ENCODE peak calls at places on chromosome 19, in five cellular contexts. F is PC-9, J is mucosa of descending colon, C is fibroblast of lung, S is AG04450. E is an unnamed sample.

GRCh38 chr19:54850930-54851329 is 687 bp downstream of the KIR3DL2 start:
- DNase-seq in S (no peak), C (no peak), F (no peak), J (no peak), E (no peak)

GRCh38 chr19:35549174-35549788 is 3.9 kb downstream of the TMEM147 start:
- DNase-seq in F (peak; percentile 50), C (peak; percentile 70), J (no peak), S (no peak), E (peak; percentile 75)

GRCh38 chr19:54107876-54108490 is 5.3 kb downstream of the NDUFA3 start:
- DNase-seq in S (no peak), C (no peak), F (no peak), J (no peak), E (no peak)

GRCh38 chr19:18437481-18438330 is at the start of gene ISYNA1:
- DNase-seq in F (peak; percentile 59), J (peak; percentile 79), C (no peak), S (no peak), E (peak; percentile 77)

GRCh38 chr19:10708261-10708660 is 7.0 kb downstream of the QTRT1 start:
- DNase-seq in S (no peak), C (no peak), F (peak; percentile 24), J (no peak), E (no peak)

GRCh38 chr19:54183431-54183830 is 5.9 kb downstream of the MBOAT7 start:
- DNase-seq in J (peak; percentile 36), F (no peak), C (no peak), S (no peak), E (no peak)

GRCh38 chr19:31118292-31118925 is 230.8 kb downstream of the TSHZ3 start:
- DNase-seq in F (no peak), C (no peak), J (no peak), S (no peak), E (no peak)

GRCh38 chr19:38974599-38975213 is 836 bp downstream of the FBXO17 start:
- DNase-seq in C (no peak), F (no peak), S (no peak), J (no peak), E (no peak)

GRCh38 chr19:10006335-10006708 is 4.0 kb downstream of the COL5A3 start:
- DNase-seq in J (no peak), C (peak; percentile 58), F (no peak), S (no peak), E (peak; percentile 60)

GRCh38 chr19:2381151-2381822 is 21.2 kb downstream of the TMPRSS9 start:
- DNase-seq in C (peak; percentile 18), S (no peak), J (no peak), F (no peak), E (peak; percentile 78)

GRCh38 chr19:45097776-45098520 is 5.0 kb downstream of the PPP1R37 start:
- DNase-seq in C (peak; percentile 92), J (no peak), F (peak; percentile 54), S (peak; percentile 82), E (peak; percentile 98)

GRCh38 chr19:15156391-15156790 is 44.4 kb downstream of the NOTCH3 start:
- DNase-seq in S (no peak), F (no peak), J (no peak), C (no peak), E (no peak)

GRCh38 chr19:15159251-15159650 is 41.5 kb downstream of the NOTCH3 start:
- DNase-seq in S (no peak), F (no peak), J (no peak), C (peak; percentile 24), E (peak; percentile 43)

GRCh38 chr19:15149704-15150103 is 42.5 kb downstream of the SYDE1 start:
- DNase-seq in C (no peak), F (no peak), S (no peak), J (no peak), E (no peak)

GRCh38 chr19:15155296-15155695 is 45.5 kb downstream of the NOTCH3 start:
- DNase-seq in J (no peak), C (no peak), F (no peak), S (no peak), E (no peak)

DNA sequence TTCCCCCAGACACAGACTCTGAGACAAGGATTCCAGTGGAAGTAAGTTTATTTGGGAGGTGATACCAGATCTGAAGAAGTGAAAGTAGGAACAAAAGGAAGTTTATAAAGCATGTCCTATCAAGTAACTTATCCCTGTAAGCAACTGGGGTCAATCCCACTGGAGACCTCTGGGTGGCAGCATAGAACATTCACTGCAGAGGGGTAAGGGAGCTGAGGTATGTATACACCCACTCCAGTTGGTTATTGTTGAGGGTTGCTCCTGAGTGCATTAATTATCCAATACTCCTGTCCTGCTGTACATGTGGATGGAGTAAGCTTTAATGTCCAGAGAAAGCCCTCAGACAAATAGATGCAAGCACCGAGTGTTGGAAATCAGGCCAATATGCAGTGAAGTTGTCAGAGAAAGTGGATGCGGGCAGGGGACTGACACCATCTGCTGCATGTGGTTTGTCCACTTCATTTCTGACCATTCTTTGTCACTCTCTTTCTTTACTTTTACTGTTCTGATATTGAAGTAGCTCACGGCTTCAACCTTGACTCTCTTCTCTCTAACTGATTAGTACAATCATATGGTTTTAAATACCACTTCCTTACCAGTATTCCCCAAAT is 46.7 kb downstream of the NOTCH3 start:
- DNase-seq in F (peak; percentile 70), J (no peak), S (no peak), C (peak; percentile 52), E (peak; percentile 72)
- TF ChIP-seq CTCF in F (peak; percentile 92), J (no peak), S (peak; percentile 60), C (peak; percentile 73), E (peak; percentile 75)

DNA sequence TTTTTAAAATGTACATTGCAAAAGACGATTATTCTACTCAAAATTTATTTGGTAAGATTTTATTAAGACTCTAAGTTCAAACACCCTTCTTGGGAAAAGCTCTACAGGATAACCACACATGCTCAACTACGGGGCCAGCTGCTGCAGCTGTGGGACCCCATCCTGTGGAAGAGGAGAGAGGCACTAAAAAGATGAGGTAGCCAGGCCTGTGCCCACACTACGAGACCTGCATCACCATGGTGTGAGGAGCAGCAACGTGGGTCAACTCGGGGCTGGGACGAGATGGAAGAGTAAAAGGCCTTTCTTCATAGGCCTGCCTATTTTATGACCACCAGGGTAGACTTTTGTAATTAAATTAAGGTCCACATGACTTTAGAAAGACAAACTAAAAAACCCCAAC is 4.6 kb upstream of the CCNP start:
- DNase-seq in S (no peak), F (no peak), J (no peak), C (no peak), E (no peak)
- H3K4me3 ChIP-seq in S (no peak overlapping the region), F (no peak overlapping the region), J (no peak overlapping the region), C (no peak overlapping the region), E (no peak overlapping the region)

DNA sequence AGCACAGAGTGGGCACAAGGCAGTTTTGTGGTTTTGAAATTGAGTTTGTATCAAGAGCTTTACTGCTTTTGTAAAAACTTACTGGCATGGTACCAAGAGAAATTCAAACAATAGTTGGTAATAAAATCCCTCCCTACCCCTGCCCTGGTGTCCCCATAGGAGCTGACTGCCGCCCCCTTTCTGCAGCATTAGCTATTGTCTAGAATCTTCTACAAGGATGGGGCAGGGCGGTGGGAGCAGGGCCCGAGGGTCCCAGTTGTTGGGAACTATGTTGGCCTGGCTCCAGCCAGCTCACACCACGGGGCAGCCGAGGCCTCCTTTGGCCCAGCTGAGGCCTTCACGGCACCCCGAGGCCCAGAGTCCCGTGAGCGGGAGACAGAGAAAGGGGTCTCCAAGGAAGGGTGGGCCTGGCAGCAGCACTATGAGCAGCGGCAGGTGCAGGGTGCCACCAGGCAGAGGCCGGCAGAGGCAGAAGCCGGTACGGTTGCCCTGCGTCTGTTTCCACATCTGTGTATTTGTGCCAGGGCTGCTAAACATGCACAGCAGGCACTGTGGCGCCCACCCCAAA is 57.9 kb downstream of the KDM4B start:
- DNase-seq in F (no peak), S (no peak), C (peak; percentile 28), J (peak; percentile 41), E (no peak)
- TF ChIP-seq CTCF in F (no peak), S (peak; percentile 18), C (peak; percentile 24), J (no peak), E (peak; percentile 45)

GRCh38 chr19:57620673-57621348 is 6.8 kb downstream of the ZNF134 start:
- DNase-seq in F (no peak), S (no peak), J (no peak), C (peak; percentile 47), E (peak; percentile 34)

DNA sequence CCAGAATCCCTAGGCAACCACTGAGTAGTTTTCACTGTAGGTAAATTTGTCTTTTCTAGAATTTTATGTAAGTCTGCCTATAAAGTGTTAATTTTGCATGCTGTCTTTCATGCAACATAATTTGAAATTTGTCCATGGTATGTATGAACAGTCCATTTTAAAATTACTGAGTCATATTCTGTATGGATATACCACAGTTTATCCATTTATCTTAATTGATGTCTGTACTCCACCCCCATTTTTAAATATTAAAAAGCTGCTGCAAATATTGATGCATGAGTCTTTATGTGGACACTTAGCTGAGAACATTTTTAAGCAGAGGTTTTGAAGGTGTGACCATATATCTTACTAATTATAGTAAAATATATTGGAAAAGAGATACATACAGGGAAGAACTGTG is 9.0 kb downstream of the ZNF134 start:
- DNase-seq in S (no peak), F (no peak), J (no peak), C (no peak), E (no peak)
- H3K4me3 ChIP-seq in S (no peak overlapping the region), F (no peak overlapping the region), J (no peak overlapping the region), C (no peak overlapping the region), E (no peak overlapping the region)

GRCh38 chr19:49908480-49909420 is 12.1 kb upstream of the IL4I1 start:
- DNase-seq in F (no peak), C (no peak), S (no peak), J (no peak), E (no peak)
- TF ChIP-seq CTCF in F (no peak), C (no peak), S (no peak), J (no peak), E (no peak)

DNA sequence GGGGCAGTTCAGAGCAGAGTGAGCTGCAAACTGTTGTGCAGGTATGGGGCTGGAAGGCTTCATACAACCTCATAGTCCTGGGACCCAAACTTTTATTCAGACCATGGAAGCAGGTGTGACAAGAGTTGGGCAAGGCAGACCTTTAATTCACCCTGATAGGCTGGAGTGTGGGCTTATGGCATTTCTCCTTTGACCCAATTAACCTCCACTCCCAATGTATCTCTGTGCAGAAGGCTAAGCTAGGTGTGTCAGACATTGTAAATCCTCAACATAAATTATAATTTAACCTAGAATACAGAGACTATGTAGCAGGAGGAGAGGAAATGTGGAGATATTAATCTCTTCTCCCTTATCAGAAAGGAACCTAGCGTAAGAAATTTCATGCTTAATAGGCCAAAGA is 12.2 kb upstream of the OR10H2 start:
- DNase-seq in S (no peak), J (no peak), F (no peak), C (no peak), E (no peak)
- H3K4me3 ChIP-seq in S (no peak overlapping the region), J (no peak overlapping the region), F (no peak overlapping the region), C (no peak overlapping the region), E (no peak overlapping the region)

DNA sequence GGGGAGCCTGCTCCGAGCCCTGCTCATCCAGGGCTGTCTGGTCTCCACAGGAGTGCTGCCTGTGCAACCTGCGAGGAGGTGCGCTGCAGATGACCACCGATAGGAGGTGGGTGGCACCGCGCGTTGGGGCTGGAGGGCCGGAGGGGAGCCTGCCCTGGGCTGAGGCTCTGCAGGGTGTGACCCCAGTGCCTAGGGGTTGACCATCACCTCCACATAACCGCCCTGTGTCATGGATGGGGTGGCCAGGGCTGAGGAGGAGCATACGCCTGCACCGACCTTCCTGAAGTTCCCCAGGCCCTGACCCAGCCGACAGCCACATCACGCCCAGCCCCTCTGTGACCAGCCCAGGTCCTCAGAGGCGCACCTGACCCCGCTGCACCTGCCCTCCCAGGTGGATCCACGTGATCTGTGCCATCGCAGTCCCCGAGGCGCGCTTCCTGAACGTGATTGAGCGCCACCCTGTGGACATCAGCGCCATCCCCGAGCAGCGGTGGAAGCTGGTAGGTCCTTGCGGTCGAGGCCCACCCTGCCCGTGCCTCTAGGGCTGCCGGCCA is 168.7 kb downstream of the KDM4B start:
- DNase-seq in F (no peak), S (no peak), C (no peak), J (no peak), E (no peak)
- TF ChIP-seq CTCF in F (no peak), S (peak; percentile 21), C (peak; percentile 23), J (no peak), E (peak; percentile 41)

E was measured in choroid plexus epithelial cell.